ENCODE peak calls at places on chromosomes 16 and 17, in six cellular contexts. H is HFF-Myc, I is fibroblast of mammary gland, L is Peyer's patch, M is ovary, V is AG04449. D is an unnamed sample.

GRCh38 chr17:17739388-17740066 is 58.3 kb downstream of the RAI1 start:
- DNase-seq in H (no peak), M (peak), L (no peak), V (no peak), I (peak), D (no peak)

GRCh38 chr17:20954794-20955193 is 88.0 kb downstream of the USP22 start:
- DNase-seq in L (no peak), M (no peak), V (no peak), H (no peak), I (no peak), D (no peak)

GRCh38 chr16:27254262-27254811 is 14.2 kb downstream of the NSMCE1 start:
- DNase-seq in L (peak), V (no peak), H (no peak), M (no peak), I (no peak), D (no peak)

GRCh38 chr16:29784901-29785500 is 5.5 kb upstream of the KIF22 start:
- DNase-seq in I (peak), L (peak), M (peak), V (no peak), H (no peak), D (no peak)

GRCh38 chr17:57544381-57544780 is 200.7 kb downstream of the CCDC182 start:
- DNase-seq in M (no peak), I (no peak), L (no peak), V (no peak), H (no peak), D (no peak)

GRCh38 chr16:24801761-24802302 is 43.9 kb upstream of the SLC5A11 start:
- DNase-seq in L (no peak), I (no peak), V (no peak), M (no peak), H (no peak), D (no peak)

GRCh38 chr17:5769936-5770335 is 185.6 kb upstream of the NLRP1 start:
- DNase-seq in H (no peak), L (no peak), I (no peak), M (no peak), V (no peak), D (no peak)

GRCh38 chr16:2190002-2190658 is 6.3 kb downstream of the CASKIN1 start:
- DNase-seq in L (no peak), M (no peak), V (no peak), I (no peak), H (no peak), D (no peak)

GRCh38 chr17:47253541-47254402 is at the start of gene ITGB3:
- DNase-seq in I (peak), H (no peak), L (peak), V (no peak), M (peak), D (no peak)

GRCh38 chr17:59845595-59846390 is 47.0 kb downstream of the TUBD1 start:
- DNase-seq in M (no peak), H (no peak), I (peak), L (peak), V (no peak), D (peak)

GRCh38 chr17:83036193-83036592 is 43.2 kb upstream of the METRNL start:
- DNase-seq in V (no peak), M (no peak), H (no peak), L (no peak), I (no peak), D (no peak)

GRCh38 chr17:32281011-32281451 is 15.4 kb downstream of the RHBDL3 start:
- DNase-seq in M (no peak), L (no peak), H (no peak), I (no peak), V (no peak), D (no peak)

GRCh38 chr17:40203131-40203530 is 16.0 kb upstream of the WIPF2 start:
- DNase-seq in L (no peak), I (no peak), M (no peak), V (no peak), H (no peak), D (no peak)

GRCh38 chr17:14780116-14780515 is 479.2 kb downstream of the HS3ST3B1 start:
- DNase-seq in M (no peak), H (no peak), I (no peak), L (no peak), V (no peak), D (no peak)

GRCh38 chr16:49281843-49282642 is 405 bp upstream of the CBLN1 start:
- DNase-seq in V (no peak), H (peak), M (peak), I (peak), L (peak), D (no peak)

GRCh38 chr17:79664925-79665738 is 54.3 kb upstream of the RBFOX3 start:
- DNase-seq in L (peak), H (no peak), V (no peak), I (peak), M (peak), D (no peak)

GRCh38 chr17:68768804-68769203 is 167.6 kb upstream of the FAM20A start:
- DNase-seq in M (no peak), H (no peak), V (no peak), I (peak), L (no peak), D (no peak)

GRCh38 chr17:79841369-79842135 is 2.3 kb upstream of the CBX4 start:
- DNase-seq in M (peak), H (no peak), V (no peak), L (no peak), I (no peak), D (no peak)

GRCh38 chr17:15263206-15263579 is 1.9 kb downstream of the PMP22 start:
- DNase-seq in L (peak), H (no peak), I (peak), V (no peak), M (peak), D (no peak)

GRCh38 chr17:48077555-48077954 is 23.7 kb downstream of the CBX1 start:
- DNase-seq in M (no peak), V (no peak), I (no peak), H (no peak), L (peak), D (no peak)

GRCh38 chr17:41004397-41004796 is 4.5 kb downstream of the KRTAP3-1 start:
- DNase-seq in H (no peak), V (no peak), I (no peak), M (no peak), L (no peak), D (no peak)

GRCh38 chr17:72481572-72481971 is 360.8 kb downstream of the SOX9 start:
- DNase-seq in L (no peak), V (no peak), M (no peak), H (no peak), I (no peak), D (no peak)

GRCh38 chr17:72476575-72476986 is 355.8 kb downstream of the SOX9 start:
- DNase-seq in I (no peak), L (no peak), H (no peak), V (no peak), M (no peak), D (no peak)

GRCh38 chr17:72476134-72476533 is 355.3 kb downstream of the SOX9 start:
- DNase-seq in L (no peak), V (no peak), M (no peak), I (no peak), H (no peak), D (no peak)

GRCh38 chr17:72477529-72477928 is 356.7 kb downstream of the SOX9 start:
- DNase-seq in V (no peak), M (no peak), I (no peak), L (peak), H (no peak), D (no peak)

DNA sequence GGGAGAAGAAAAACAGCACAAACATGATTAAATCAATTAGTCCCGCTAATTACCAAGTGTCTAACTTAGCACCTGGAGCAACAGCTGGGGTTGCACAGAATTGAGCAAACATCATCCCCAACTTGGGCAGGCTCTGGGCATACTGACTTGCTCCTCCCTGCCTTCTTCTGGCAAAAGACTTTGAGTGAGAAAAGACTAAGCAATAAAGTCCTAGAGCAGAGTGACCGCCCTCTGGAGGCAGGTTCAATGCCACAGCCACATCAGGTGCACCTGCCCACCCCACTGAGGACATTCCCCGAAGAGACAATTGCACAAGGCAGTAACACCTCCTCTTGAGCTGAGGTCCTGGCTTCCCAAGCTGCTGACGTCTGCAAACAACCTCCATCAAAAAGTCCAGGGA is 358.3 kb downstream of the SOX9 start:
- DNase-seq in M (no peak), H (no peak), L (no peak), I (no peak), V (no peak), D (no peak)
- TF ChIP-seq CTCF in M (no peak), H (no peak), L (no peak), I (no peak), V (no peak), D (no peak)

GRCh38 chr16:86511317-86512161 is 1.2 kb downstream of the FOXF1 start:
- DNase-seq in M (no peak), I (no peak), V (no peak), L (no peak), H (no peak), D (no peak)
- H3K4me3 ChIP-seq in M (peak), I (peak), V (peak), L (peak), H (peak), D (no peak)

GRCh38 chr17:19676901-19677300 is 28.4 kb downstream of the ALDH3A2 start:
- DNase-seq in H (no peak), I (no peak), V (no peak), L (no peak), M (no peak), D (no peak)

GRCh38 chr17:19677736-19678379 is 29.3 kb downstream of the ALDH3A2 start:
- DNase-seq in H (no peak), V (no peak), M (no peak), L (no peak), I (no peak), D (no peak)

GRCh38 chr17:19670906-19671305 is 22.4 kb downstream of the ALDH3A2 start:
- DNase-seq in L (no peak), V (no peak), I (no peak), H (no peak), M (no peak), D (no peak)

GRCh38 chr17:19671433-19671832 is 22.9 kb downstream of the ALDH3A2 start:
- DNase-seq in I (no peak), H (no peak), V (no peak), L (no peak), M (no peak), D (no peak)

DNA sequence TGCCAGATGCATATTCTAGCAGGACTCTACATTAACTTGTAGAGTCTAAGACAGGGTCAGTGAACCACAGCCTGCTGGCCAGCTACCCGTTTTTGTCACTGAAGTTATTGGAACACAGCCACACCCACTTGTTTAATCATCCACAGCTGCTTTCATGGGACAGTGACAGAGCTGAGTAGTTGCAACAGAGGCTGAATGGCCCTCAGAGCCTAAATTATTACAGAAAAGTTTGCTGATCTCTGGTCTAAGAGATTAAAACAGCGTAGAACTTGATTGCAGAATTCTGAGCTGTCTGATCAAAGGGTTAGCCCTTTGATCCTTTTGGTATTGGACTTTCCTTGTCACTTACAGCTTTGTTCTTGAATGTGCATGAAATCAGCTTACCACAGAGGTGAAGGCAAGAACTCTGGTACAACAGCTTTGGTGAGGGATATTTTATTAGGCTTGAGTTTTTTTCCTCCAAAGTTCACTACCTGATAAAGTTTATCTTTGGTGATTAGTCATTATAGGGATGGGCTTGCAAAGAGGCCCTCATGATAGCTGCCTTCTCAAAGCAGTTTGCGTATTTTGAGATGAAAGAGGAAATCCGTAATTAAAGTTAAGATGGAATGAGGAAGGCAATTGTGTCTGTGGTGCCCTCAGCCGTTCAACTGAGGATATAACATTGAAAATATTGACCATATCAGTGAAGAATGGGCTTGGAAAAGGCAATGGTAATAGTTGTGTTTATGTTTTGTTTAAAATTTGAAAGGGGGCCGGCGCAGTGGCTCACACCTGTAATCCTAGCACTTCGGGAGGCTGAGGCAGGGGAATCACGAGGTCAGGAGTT is 23.7 kb downstream of the ALDH3A2 start:
- DNase-seq in I (peak), V (no peak), M (no peak), L (peak), H (no peak), D (no peak)
- TF ChIP-seq CTCF in I (peak), V (peak), M (no peak), L (no peak), H (no peak), D (peak)

GRCh38 chr16:47660540-47660939 is 199.4 kb downstream of the PHKB start:
- DNase-seq in V (no peak), H (no peak), I (no peak), M (no peak), L (no peak), D (no peak)

GRCh38 chr16:47657032-47657431 is 195.9 kb downstream of the PHKB start:
- DNase-seq in I (no peak), L (no peak), M (no peak), H (no peak), V (no peak), D (no peak)

GRCh38 chr16:47657977-47658376 is 196.8 kb downstream of the PHKB start:
- DNase-seq in L (no peak), M (no peak), H (no peak), V (no peak), I (no peak), D (no peak)
- H3K4me3 ChIP-seq in L (no peak), M (no peak), H (no peak), V (no peak), I (no peak), D (no peak)

DNA sequence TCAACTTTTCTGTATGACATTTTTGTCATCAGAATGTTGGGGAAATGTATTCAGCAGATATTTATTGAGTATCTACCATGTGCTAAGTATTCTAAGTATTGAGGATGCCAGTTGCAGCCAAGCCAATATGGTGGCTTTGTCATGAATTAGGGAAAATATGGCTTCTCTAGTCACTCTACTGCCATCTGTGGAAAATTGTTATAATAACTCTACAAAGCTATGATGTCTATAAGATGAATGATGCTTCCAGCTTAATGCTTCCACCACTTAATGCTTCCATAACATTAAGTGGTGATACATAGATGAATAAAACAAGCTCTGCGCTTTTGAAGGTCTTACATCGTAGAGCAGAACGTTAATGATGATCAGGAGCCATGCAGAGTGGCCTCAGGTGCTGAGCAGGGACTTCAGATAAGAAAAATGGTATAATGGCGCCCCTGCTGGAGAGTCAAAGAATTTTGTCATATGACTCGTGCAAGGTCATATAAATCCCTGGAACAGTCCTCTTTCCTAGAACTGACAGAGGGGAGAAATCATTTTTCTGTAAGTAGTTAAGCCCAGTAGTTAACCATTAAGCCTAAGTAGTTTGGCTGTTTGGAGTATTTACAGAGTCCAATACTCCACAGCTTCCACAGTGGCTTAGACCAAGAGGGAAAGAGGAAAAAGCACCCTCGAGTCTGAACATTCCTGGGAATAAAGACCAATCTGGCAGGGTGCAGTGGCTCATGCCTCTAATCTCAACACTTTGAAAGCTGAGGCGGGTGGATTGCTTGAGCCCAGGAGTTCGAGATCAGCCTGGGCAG is 2.7 kb upstream of the TMIGD1 start:
- DNase-seq in V (no peak), L (peak), H (peak), I (peak), M (no peak), D (no peak)
- TF ChIP-seq CTCF in V (peak), L (peak), H (peak), I (peak), M (no peak), D (peak)

GRCh38 chr16:87305505-87306391 is 11.4 kb downstream of the C16orf95 start:
- DNase-seq in L (no peak), M (no peak), H (peak), I (no peak), V (peak), D (no peak)
- H3K4me3 ChIP-seq in L (no peak), M (no peak), H (peak), I (no peak), V (peak), D (no peak)

DNA sequence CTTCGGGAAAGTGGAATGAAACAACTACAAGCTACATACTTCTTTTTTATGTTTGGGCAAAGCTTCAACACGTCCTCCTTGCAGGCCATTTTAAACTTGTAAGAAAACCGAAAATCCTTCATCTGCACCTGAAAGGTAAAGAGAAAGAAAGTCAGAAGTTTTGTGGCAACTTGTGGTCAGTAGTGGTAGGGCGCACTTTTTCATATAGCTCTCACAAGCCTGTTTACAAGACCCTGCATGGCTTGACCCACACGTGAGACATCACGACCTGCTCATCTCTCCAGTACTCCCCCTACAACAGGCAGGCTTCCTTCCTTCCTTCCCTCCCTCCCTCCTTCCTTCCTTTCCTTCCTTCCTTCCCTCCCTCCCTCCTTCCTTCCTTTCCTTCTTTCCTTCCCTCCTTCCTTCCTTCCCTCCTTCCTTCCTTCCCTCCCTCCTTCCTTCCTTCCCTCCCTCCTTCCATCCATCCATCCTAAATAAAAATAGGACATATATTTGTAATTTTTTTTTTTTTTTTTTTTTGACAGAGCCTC is 48.7 kb upstream of the CLEC18B start:
- DNase-seq in H (no peak), V (no peak), M (no peak), L (no peak), I (no peak), D (no peak)
- TF ChIP-seq CTCF in H (no peak), V (no peak), M (no peak), L (no peak), I (no peak), D (no peak)

DNA sequence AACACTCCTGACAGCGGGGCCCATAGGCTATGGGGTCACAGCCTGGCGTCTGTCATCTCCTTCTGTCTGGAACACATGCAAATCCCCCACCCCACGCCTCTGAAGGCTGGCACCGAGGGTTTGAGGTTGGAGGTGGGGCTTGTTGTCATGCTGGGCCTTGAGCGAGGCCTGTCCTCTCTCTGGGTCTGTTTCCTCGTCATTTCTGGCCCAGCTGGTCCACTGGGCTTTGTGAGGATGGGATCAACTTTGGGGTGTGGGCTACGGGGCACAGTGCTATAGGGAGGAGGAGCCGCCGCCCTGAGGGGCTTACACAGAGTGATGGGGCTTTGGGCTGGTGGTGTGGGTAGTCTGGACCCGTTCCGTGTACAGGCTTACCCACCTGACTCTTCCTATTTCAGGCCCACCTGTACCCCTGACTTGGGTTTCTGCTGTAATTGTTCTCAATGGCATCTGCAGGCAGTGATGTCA is 87.5 kb downstream of the AMFR start:
- DNase-seq in V (no peak), I (no peak), M (no peak), L (no peak), H (no peak), D (no peak)
- H3K4me3 ChIP-seq in V (no peak), I (no peak), M (no peak), L (no peak), H (no peak), D (no peak)

D was measured in kidney epithelial cell.